ENCODE peak calls at places on chromosomes 16 and 17, in five cellular contexts. One of them, this sample, is unnamed.

GRCh38 chr17:73956595-73957465 is 246.6 kb upstream of the RPL38 start:
- DNase-seq in HCT116: peak; percentile 49
- DNase-seq in SK-N-SH: peak; percentile 89
- DNase-seq in HepG2: peak; percentile 56
- DNase-seq in H1: peak; percentile 59
- DNase-seq in this sample: peak; percentile 87

GRCh38 chr17:44269795-44270320 is 1.9 kb upstream of the SLC4A1 start:
- DNase-seq in HCT116: no peak
- DNase-seq in SK-N-SH: peak; percentile 59
- DNase-seq in HepG2: no peak
- DNase-seq in H1: no peak
- DNase-seq in this sample: no peak

GRCh38 chr17:40910441-40910841 is 25.4 kb upstream of the KRT20 start:
- DNase-seq in HCT116: no peak
- DNase-seq in SK-N-SH: no peak
- DNase-seq in HepG2: no peak
- DNase-seq in H1: no peak
- DNase-seq in this sample: peak; percentile 96

GRCh38 chr16:57007530-57007929 is 18.2 kb downstream of the NLRC5 start:
- DNase-seq in HCT116: no peak
- DNase-seq in SK-N-SH: no peak
- DNase-seq in HepG2: no peak
- DNase-seq in H1: no peak
- DNase-seq in this sample: no peak

GRCh38 chr17:50938821-50939541 is 72.8 kb upstream of the TOB1 start:
- DNase-seq in HCT116: no peak
- DNase-seq in SK-N-SH: no peak
- DNase-seq in HepG2: no peak
- DNase-seq in H1: no peak
- DNase-seq in this sample: no peak

GRCh38 chr17:27485125-27485524 is 28.9 kb downstream of the KSR1 start:
- DNase-seq in HCT116: no peak
- DNase-seq in SK-N-SH: no peak
- DNase-seq in HepG2: no peak
- DNase-seq in H1: no peak
- DNase-seq in this sample: no peak

GRCh38 chr16:3816326-3816725 is 64.2 kb downstream of the CREBBP start:
- DNase-seq in HCT116: no peak
- DNase-seq in SK-N-SH: no peak
- DNase-seq in HepG2: no peak
- DNase-seq in H1: no peak
- DNase-seq in this sample: no peak

GRCh38 chr17:50304781-50305404 is 30.6 kb downstream of the TMEM92 start:
- DNase-seq in HCT116: no peak
- DNase-seq in SK-N-SH: no peak
- DNase-seq in HepG2: no peak
- DNase-seq in H1: no peak
- DNase-seq in this sample: no peak

GRCh38 chr17:72358465-72358864 is 237.6 kb downstream of the SOX9 start:
- DNase-seq in HCT116: no peak
- DNase-seq in SK-N-SH: no peak
- DNase-seq in HepG2: no peak
- DNase-seq in H1: no peak
- DNase-seq in this sample: no peak

GRCh38 chr17:42617956-42618431 is 8.5 kb downstream of the TUBG1 start:
- DNase-seq in HCT116: no peak
- DNase-seq in SK-N-SH: peak; percentile 42
- DNase-seq in HepG2: no peak
- DNase-seq in H1: no peak
- DNase-seq in this sample: no peak

GRCh38 chr17:29583324-29584248 is 5.9 kb downstream of the GIT1 start:
- DNase-seq in HCT116: no peak
- DNase-seq in SK-N-SH: peak; percentile 23
- DNase-seq in HepG2: no peak
- DNase-seq in H1: no peak
- DNase-seq in this sample: no peak

GRCh38 chr16:30397776-30398659 is 2.8 kb downstream of the ZNF48 start:
- DNase-seq in HCT116: no peak
- DNase-seq in SK-N-SH: no peak
- DNase-seq in HepG2: no peak
- DNase-seq in H1: no peak
- DNase-seq in this sample: no peak

GRCh38 chr17:63430223-63430622 is 15.9 kb downstream of the CYB561 start:
- DNase-seq in HCT116: no peak
- DNase-seq in SK-N-SH: no peak
- DNase-seq in HepG2: no peak
- DNase-seq in H1: no peak
- DNase-seq in this sample: no peak

GRCh38 chr17:9943343-9943742 is 38.3 kb upstream of the RCVRN start:
- DNase-seq in HCT116: no peak
- DNase-seq in SK-N-SH: no peak
- DNase-seq in HepG2: no peak
- DNase-seq in H1: no peak
- DNase-seq in this sample: no peak

GRCh38 chr16:27595461-27595860 is 45.5 kb downstream of the KATNIP start:
- DNase-seq in HCT116: no peak
- DNase-seq in SK-N-SH: no peak
- DNase-seq in HepG2: no peak
- DNase-seq in H1: no peak
- DNase-seq in this sample: no peak

GRCh38 chr16:24689128-24689527 is 40.3 kb upstream of the TNRC6A start:
- DNase-seq in HCT116: peak; percentile 57
- DNase-seq in SK-N-SH: peak; percentile 64
- DNase-seq in HepG2: peak; percentile 53
- DNase-seq in H1: no peak
- DNase-seq in this sample: no peak

GRCh38 chr16:58197314-58198012 is 443 bp downstream of the CSNK2A2 start:
- DNase-seq in HCT116: no peak
- DNase-seq in SK-N-SH: peak; percentile 74
- DNase-seq in HepG2: no peak
- DNase-seq in H1: no peak
- DNase-seq in this sample: no peak

GRCh38 chr16:10934325-10935107 is 7.8 kb downstream of the DEXI start:
- DNase-seq in HCT116: no peak
- DNase-seq in SK-N-SH: no peak
- DNase-seq in HepG2: no peak
- DNase-seq in H1: no peak
- DNase-seq in this sample: no peak

GRCh38 chr17:1040216-1040600 is 43.3 kb downstream of the TIMM22 start:
- DNase-seq in HCT116: no peak
- DNase-seq in SK-N-SH: no peak
- DNase-seq in HepG2: peak; percentile 73
- DNase-seq in H1: no peak
- DNase-seq in this sample: no peak

GRCh38 chr17:43734376-43734775 is 24.2 kb downstream of the SOST start:
- DNase-seq in HCT116: no peak
- DNase-seq in SK-N-SH: no peak
- DNase-seq in HepG2: no peak
- DNase-seq in H1: no peak
- DNase-seq in this sample: no peak

GRCh38 chr16:30839523-30840227 is 52.7 kb upstream of the ZNF629 start:
- DNase-seq in HCT116: no peak
- DNase-seq in SK-N-SH: no peak
- DNase-seq in HepG2: no peak
- DNase-seq in H1: no peak
- DNase-seq in this sample: no peak

GRCh38 chr16:77780378-77780837 is 8.0 kb upstream of the VAT1L start:
- DNase-seq in HCT116: peak; percentile 10
- DNase-seq in SK-N-SH: no peak
- DNase-seq in HepG2: peak; percentile 46
- DNase-seq in H1: no peak
- DNase-seq in this sample: no peak

DNA sequence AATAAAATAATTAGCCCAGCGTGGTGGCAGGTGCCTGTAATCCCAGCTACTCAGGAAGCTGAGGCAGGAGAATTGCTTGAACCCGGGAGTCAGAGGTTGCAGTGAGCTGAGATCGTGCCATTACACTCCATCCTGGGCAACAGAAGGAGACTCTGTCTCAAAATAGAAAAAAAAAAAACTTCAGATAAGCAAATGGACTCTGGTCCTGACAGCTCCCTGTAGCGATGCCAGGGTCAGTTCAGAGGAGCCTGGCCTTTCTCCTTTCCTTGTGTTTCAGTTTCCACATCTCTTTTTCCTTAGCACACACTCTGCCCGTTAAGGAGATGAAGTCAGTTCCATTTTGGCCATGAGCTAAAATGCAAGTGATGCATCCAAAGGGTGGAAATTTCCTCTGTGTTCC is 11.6 kb upstream of the GRB2 start:
- DNase-seq in HCT116: no peak
- DNase-seq in SK-N-SH: no peak
- DNase-seq in HepG2: no peak
- DNase-seq in H1: no peak
- DNase-seq in this sample: no peak
- TF ChIP-seq JUND in HCT116: no peak
- TF ChIP-seq JUND in SK-N-SH: no peak
- TF ChIP-seq JUND in HepG2: no peak
- TF ChIP-seq JUND in H1: no peak
- TF ChIP-seq JUND in this sample: no peak

DNA sequence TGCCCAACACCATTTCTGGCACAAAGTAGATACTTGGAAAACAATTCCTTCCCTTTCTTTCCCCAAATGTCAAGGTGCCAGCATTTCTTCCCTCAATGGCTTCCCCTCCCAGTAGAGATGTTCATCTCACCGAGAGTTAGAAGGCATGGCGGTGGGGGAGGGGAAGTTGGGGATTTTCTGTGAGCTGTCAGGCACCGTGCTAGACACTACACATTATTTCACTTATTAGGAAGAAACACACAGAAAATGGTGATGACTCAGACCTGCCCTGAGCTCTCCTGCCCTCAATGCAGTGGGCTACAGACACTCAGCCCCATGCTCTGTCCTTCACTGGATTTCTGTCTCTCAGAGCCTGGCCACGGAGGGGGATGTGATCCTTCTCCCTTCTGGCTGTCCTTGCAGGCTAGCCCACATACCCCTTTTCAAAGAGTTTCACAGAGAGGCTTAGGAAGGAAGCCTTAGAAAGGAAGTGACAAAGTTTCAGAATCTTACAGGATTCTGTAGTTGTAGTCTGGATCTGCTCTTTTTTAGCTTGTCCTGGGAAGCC is 12.0 kb upstream of the CCL5 start:
- DNase-seq in HCT116: no peak
- DNase-seq in SK-N-SH: no peak
- DNase-seq in HepG2: no peak
- DNase-seq in H1: no peak
- DNase-seq in this sample: no peak
- TF ChIP-seq JUND in HCT116: no peak
- TF ChIP-seq JUND in SK-N-SH: no peak
- TF ChIP-seq JUND in HepG2: no peak
- TF ChIP-seq JUND in H1: no peak
- TF ChIP-seq JUND in this sample: no peak

GRCh38 chr16:1433756-1434155 is 2.9 kb downstream of the PERCC1 start:
- DNase-seq in HCT116: no peak
- DNase-seq in SK-N-SH: no peak
- DNase-seq in HepG2: no peak
- DNase-seq in H1: no peak
- DNase-seq in this sample: no peak

GRCh38 chr16:1433263-1433560 is 2.3 kb downstream of the PERCC1 start:
- DNase-seq in HCT116: no peak
- DNase-seq in SK-N-SH: no peak
- DNase-seq in HepG2: no peak
- DNase-seq in H1: no peak
- DNase-seq in this sample: no peak

GRCh38 chr16:1435921-1436697 is 5.2 kb downstream of the PERCC1 start:
- DNase-seq in HCT116: no peak
- DNase-seq in SK-N-SH: no peak
- DNase-seq in HepG2: peak; percentile 51
- DNase-seq in H1: no peak
- DNase-seq in this sample: no peak

GRCh38 chr16:1436731-1437355 is 6.0 kb downstream of the PERCC1 start:
- DNase-seq in HCT116: no peak
- DNase-seq in SK-N-SH: no peak
- DNase-seq in HepG2: no peak
- DNase-seq in H1: no peak
- DNase-seq in this sample: no peak

DNA sequence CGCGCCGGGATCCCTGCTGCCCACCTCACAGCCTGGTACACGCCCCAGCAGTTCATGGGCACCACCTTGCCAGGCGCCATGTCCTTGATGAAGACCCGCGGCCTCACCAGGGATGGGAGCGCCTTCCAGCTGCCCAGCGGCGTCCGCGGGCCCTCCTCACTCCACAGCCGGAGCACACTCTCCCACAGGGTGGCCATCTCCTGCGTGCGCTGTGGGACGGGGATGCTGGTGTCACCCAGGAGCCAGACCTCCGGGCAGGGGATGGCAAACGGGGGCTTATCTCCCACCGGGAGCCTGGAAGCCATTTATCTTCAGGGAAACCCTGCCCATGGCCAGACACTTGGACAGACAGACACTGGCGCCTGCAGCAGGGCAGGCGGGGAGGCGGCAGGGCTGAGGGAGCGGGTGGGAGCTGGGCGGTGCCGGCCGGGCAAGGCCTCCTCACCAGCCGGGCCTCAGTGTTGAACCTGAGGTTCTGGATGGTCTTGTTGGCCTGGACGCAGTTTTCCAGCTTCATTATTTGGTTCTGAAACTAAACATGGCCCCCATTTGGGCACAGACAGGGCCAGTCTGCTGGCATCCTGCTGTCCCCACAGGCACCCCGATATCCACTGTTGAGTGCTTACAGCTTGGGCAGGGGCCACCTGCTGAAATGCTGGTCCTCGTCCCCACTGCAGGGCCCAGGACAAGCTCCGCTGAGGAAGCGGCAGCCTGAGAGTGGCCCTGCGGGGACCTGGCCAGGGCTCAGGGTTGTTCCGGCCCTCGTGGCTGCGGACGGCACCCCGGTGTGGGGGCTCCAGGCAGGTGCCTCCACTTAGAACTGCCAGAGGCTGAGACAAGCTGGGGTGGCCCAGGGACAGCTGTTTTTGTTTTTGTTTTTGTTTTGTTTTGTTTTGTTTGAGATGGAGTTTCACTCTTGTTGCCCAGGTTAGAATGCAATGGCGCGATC is 4.0 kb downstream of the PERCC1 start:
- DNase-seq in HCT116: no peak
- DNase-seq in SK-N-SH: no peak
- DNase-seq in HepG2: no peak
- DNase-seq in H1: no peak
- DNase-seq in this sample: no peak
- TF ChIP-seq JUND in HCT116: no peak
- TF ChIP-seq JUND in SK-N-SH: no peak
- TF ChIP-seq JUND in HepG2: no peak
- TF ChIP-seq JUND in H1: no peak
- TF ChIP-seq JUND in this sample: no peak

GRCh38 chr17:39627170-39627716 is 491 bp downstream of the PPP1R1B start:
- DNase-seq in HCT116: no peak
- DNase-seq in SK-N-SH: peak; percentile 62
- DNase-seq in HepG2: no peak
- DNase-seq in H1: no peak
- DNase-seq in this sample: no peak

GRCh38 chr17:39629894-39630293 is 3.1 kb downstream of the PPP1R1B start:
- DNase-seq in HCT116: no peak
- DNase-seq in SK-N-SH: no peak
- DNase-seq in HepG2: peak; percentile 58
- DNase-seq in H1: no peak
- DNase-seq in this sample: no peak

GRCh38 chr17:39627717-39628516 is 1.2 kb downstream of the PPP1R1B start:
- DNase-seq in HCT116: no peak
- DNase-seq in SK-N-SH: no peak
- DNase-seq in HepG2: no peak
- DNase-seq in H1: no peak
- DNase-seq in this sample: no peak

GRCh38 chr17:39629494-39629880 is 2.7 kb downstream of the PPP1R1B start:
- DNase-seq in HCT116: no peak
- DNase-seq in SK-N-SH: no peak
- DNase-seq in HepG2: no peak
- DNase-seq in H1: no peak
- DNase-seq in this sample: no peak

GRCh38 chr17:39628655-39629493 is 2.1 kb downstream of the PPP1R1B start:
- DNase-seq in HCT116: no peak
- DNase-seq in SK-N-SH: no peak
- DNase-seq in HepG2: no peak
- DNase-seq in H1: no peak
- DNase-seq in this sample: peak; percentile 49
- TF ChIP-seq JUND in HCT116: no peak
- TF ChIP-seq JUND in SK-N-SH: no peak
- TF ChIP-seq JUND in HepG2: no peak
- TF ChIP-seq JUND in H1: no peak
- TF ChIP-seq JUND in this sample: no peak

This sample was measured in T47D.